ENCODE peak calls at places on chromosomes 3 and 15, in ten cellular contexts. G is effector memory CD8-positive, alpha-beta T cell; R is aorta; Q is NCI-H69; J is NCI-H1105 treated with DMSO at 0.1 percent for 48 hours; M is ascending aorta; P is cardiac fibroblast; A is sciatic nerve; O is Kasumi-1; V is RPMI7951. F is an unnamed sample.

GRCh38 chr3:42819351-42819965 is 10.2 kb downstream of the ACKR2 start:
- DNase-seq in P (no peak), O (no peak), J (no peak), Q (peak), G (no peak), V (no peak), R (no peak), A (no peak), M (no peak), F (peak)

GRCh38 chr15:51731549-51732267 is 5.7 kb downstream of the LYSMD2 start:
- DNase-seq in V (peak), Q (no peak), P (peak), R (no peak), A (no peak), J (no peak), M (no peak), G (peak), O (peak), F (no peak)

GRCh38 chr15:89836255-89837133 is 21.8 kb upstream of the ANPEP start:
- DNase-seq in J (no peak), Q (no peak), P (peak), M (no peak), A (no peak), R (no peak), V (peak), O (no peak), G (no peak), F (no peak)

GRCh38 chr3:113552851-113553250 is 20.5 kb downstream of the SIDT1 start:
- DNase-seq in M (no peak), Q (peak), P (no peak), A (no peak), R (no peak), O (peak), J (no peak), G (peak), V (no peak), F (peak)

GRCh38 chr15:83565553-83566159 is 88.3 kb upstream of the ADAMTSL3 start:
- DNase-seq in M (no peak), Q (peak), R (no peak), O (peak), G (no peak), V (peak), A (no peak), P (peak), J (peak), F (peak)

GRCh38 chr3:171230857-171231256 is 204.3 kb upstream of the SLC2A2 start:
- DNase-seq in V (no peak), Q (no peak), O (no peak), G (no peak), A (no peak), R (no peak), P (peak), M (no peak), J (no peak), F (no peak)

GRCh38 chr3:126807795-126808194 is 103.8 kb downstream of the CHCHD6 start:
- DNase-seq in G (no peak), A (no peak), R (no peak), M (no peak), P (peak), V (no peak), J (no peak), O (no peak), Q (no peak), F (no peak)

GRCh38 chr3:122011396-122011795 is 10.7 kb downstream of the ILDR1 start:
- DNase-seq in R (no peak), J (no peak), O (no peak), P (no peak), V (no peak), A (no peak), G (no peak), Q (no peak), M (no peak), F (no peak)

GRCh38 chr3:107394502-107394901 is 17.3 kb downstream of the CCDC54 start:
- DNase-seq in R (no peak), O (no peak), V (no peak), M (no peak), J (no peak), A (no peak), G (no peak), P (no peak), Q (no peak), F (no peak)

GRCh38 chr3:60659098-60659497 is 592.2 kb downstream of the FHIT start:
- DNase-seq in V (no peak), J (no peak), G (no peak), R (no peak), P (no peak), Q (no peak), A (no peak), O (no peak), M (no peak), F (no peak)

GRCh38 chr15:78007965-78008886 is 69.3 kb downstream of the TBC1D2B start:
- DNase-seq in O (no peak), G (no peak), Q (no peak), V (peak), P (peak), R (peak), J (no peak), M (no peak), A (peak), F (no peak)

GRCh38 chr3:29381595-29381994 is 100.7 kb downstream of the RBMS3 start:
- DNase-seq in J (no peak), O (no peak), V (no peak), R (no peak), M (no peak), Q (no peak), P (peak), G (no peak), A (no peak), F (no peak)